ENCODE peak calls at places on chromosomes 6 and 20, in eight cellular contexts. One of them, this sample, is unnamed.
A peak's percentile ranks its signal among the peaks of the same experiment; 100 is the strongest.

GRCh38 chr6:55449219-55449618 is 122.0 kb downstream of the GFRAL start:
- DNase-seq in WERI-Rb-1: peak; percentile 27
- DNase-seq in fibroblast of lung: no peak
- DNase-seq in brain microvascular endothelial cell: no peak
- DNase-seq in body of pancreas: no peak
- DNase-seq in HL-60: no peak
- DNase-seq in AG04450: no peak
- DNase-seq in MM.1S: no peak
- DNase-seq in this sample: no peak

GRCh38 chr6:22413681-22414305 is 117.0 kb upstream of the PRL start:
- DNase-seq in WERI-Rb-1: no peak
- DNase-seq in fibroblast of lung: peak; percentile 70
- DNase-seq in brain microvascular endothelial cell: peak; percentile 28
- DNase-seq in body of pancreas: no peak
- DNase-seq in HL-60: no peak
- DNase-seq in AG04450: no peak
- DNase-seq in MM.1S: no peak
- DNase-seq in this sample: no peak

GRCh38 chr6:21933351-21933750 is 339.8 kb downstream of the SOX4 start:
- DNase-seq in WERI-Rb-1: no peak
- DNase-seq in fibroblast of lung: no peak
- DNase-seq in brain microvascular endothelial cell: no peak
- DNase-seq in body of pancreas: no peak
- DNase-seq in HL-60: no peak
- DNase-seq in AG04450: no peak
- DNase-seq in MM.1S: no peak
- DNase-seq in this sample: no peak

GRCh38 chr6:152270301-152270925 is 366.7 kb downstream of the SYNE1 start:
- DNase-seq in WERI-Rb-1: no peak
- DNase-seq in fibroblast of lung: peak; percentile 78
- DNase-seq in brain microvascular endothelial cell: peak; percentile 38
- DNase-seq in body of pancreas: no peak
- DNase-seq in HL-60: no peak
- DNase-seq in AG04450: no peak
- DNase-seq in MM.1S: no peak
- DNase-seq in this sample: peak; percentile 50

GRCh38 chr6:40977085-40977484 is 61.9 kb downstream of the UNC5CL start:
- DNase-seq in WERI-Rb-1: no peak
- DNase-seq in fibroblast of lung: no peak
- DNase-seq in brain microvascular endothelial cell: no peak
- DNase-seq in body of pancreas: no peak
- DNase-seq in HL-60: no peak
- DNase-seq in AG04450: no peak
- DNase-seq in MM.1S: no peak
- DNase-seq in this sample: no peak

GRCh38 chr6:157684620-157685299 is 138.3 kb upstream of the SNX9 start:
- DNase-seq in WERI-Rb-1: no peak
- DNase-seq in fibroblast of lung: no peak
- DNase-seq in brain microvascular endothelial cell: no peak
- DNase-seq in body of pancreas: no peak
- DNase-seq in HL-60: no peak
- DNase-seq in AG04450: no peak
- DNase-seq in MM.1S: no peak
- DNase-seq in this sample: no peak

GRCh38 chr6:133130863-133131262 is 110.3 kb upstream of the EYA4 start:
- DNase-seq in WERI-Rb-1: no peak
- DNase-seq in fibroblast of lung: peak; percentile 84
- DNase-seq in brain microvascular endothelial cell: no peak
- DNase-seq in body of pancreas: peak; percentile 53
- DNase-seq in HL-60: no peak
- DNase-seq in AG04450: peak; percentile 8
- DNase-seq in MM.1S: no peak
- DNase-seq in this sample: peak; percentile 29

GRCh38 chr6:137216106-137216505 is 3.1 kb downstream of the IFNGR1 start:
- DNase-seq in WERI-Rb-1: no peak
- DNase-seq in fibroblast of lung: no peak
- DNase-seq in brain microvascular endothelial cell: no peak
- DNase-seq in body of pancreas: no peak
- DNase-seq in HL-60: no peak
- DNase-seq in AG04450: no peak
- DNase-seq in MM.1S: no peak
- DNase-seq in this sample: peak; percentile 88

GRCh38 chr20:58870293-58871014 is 17.9 kb downstream of the GNAS start:
- DNase-seq in WERI-Rb-1: peak; percentile 76
- DNase-seq in fibroblast of lung: no peak
- DNase-seq in brain microvascular endothelial cell: peak; percentile 49
- DNase-seq in body of pancreas: peak; percentile 84
- DNase-seq in HL-60: peak; percentile 37
- DNase-seq in AG04450: no peak
- DNase-seq in MM.1S: peak; percentile 54
- DNase-seq in this sample: no peak

GRCh38 chr20:1204547-1204946 is 1.3 kb downstream of the C20orf202 start:
- DNase-seq in WERI-Rb-1: no peak
- DNase-seq in fibroblast of lung: no peak
- DNase-seq in brain microvascular endothelial cell: no peak
- DNase-seq in body of pancreas: no peak
- DNase-seq in HL-60: no peak
- DNase-seq in AG04450: no peak
- DNase-seq in MM.1S: no peak
- DNase-seq in this sample: no peak

GRCh38 chr20:45306431-45306982 is at the start of gene RBPJL:
- DNase-seq in WERI-Rb-1: no peak
- DNase-seq in fibroblast of lung: no peak
- DNase-seq in brain microvascular endothelial cell: no peak
- DNase-seq in body of pancreas: peak; percentile 94
- DNase-seq in HL-60: no peak
- DNase-seq in AG04450: no peak
- DNase-seq in MM.1S: no peak
- DNase-seq in this sample: peak; percentile 93

GRCh38 chr20:51597389-51598231 is 55.1 kb upstream of the NFATC2 start:
- DNase-seq in WERI-Rb-1: no peak
- DNase-seq in fibroblast of lung: no peak
- DNase-seq in brain microvascular endothelial cell: no peak
- DNase-seq in body of pancreas: no peak
- DNase-seq in HL-60: no peak
- DNase-seq in AG04450: no peak
- DNase-seq in MM.1S: no peak
- DNase-seq in this sample: peak; percentile 44

GRCh38 chr6:93568169-93568568 is 148.8 kb upstream of the EPHA7 start:
- DNase-seq in WERI-Rb-1: no peak
- DNase-seq in fibroblast of lung: no peak
- DNase-seq in brain microvascular endothelial cell: no peak
- DNase-seq in body of pancreas: no peak
- DNase-seq in HL-60: no peak
- DNase-seq in AG04450: no peak
- DNase-seq in MM.1S: no peak
- DNase-seq in this sample: no peak

GRCh38 chr20:2558581-2559301 is 22.4 kb downstream of the TMC2 start:
- DNase-seq in WERI-Rb-1: no peak
- DNase-seq in fibroblast of lung: peak; percentile 1
- DNase-seq in brain microvascular endothelial cell: no peak
- DNase-seq in body of pancreas: peak; percentile 27
- DNase-seq in HL-60: no peak
- DNase-seq in AG04450: no peak
- DNase-seq in MM.1S: no peak
- DNase-seq in this sample: peak; percentile 77

GRCh38 chr6:44642870-44643522 is 255.5 kb downstream of the CDC5L start:
- DNase-seq in WERI-Rb-1: no peak
- DNase-seq in fibroblast of lung: peak; percentile 66
- DNase-seq in brain microvascular endothelial cell: peak; percentile 48
- DNase-seq in body of pancreas: no peak
- DNase-seq in HL-60: no peak
- DNase-seq in AG04450: no peak
- DNase-seq in MM.1S: no peak
- DNase-seq in this sample: no peak

GRCh38 chr6:87722831-87723726 is 21.0 kb upstream of the AKIRIN2 start:
- DNase-seq in WERI-Rb-1: no peak
- DNase-seq in fibroblast of lung: peak; percentile 97
- DNase-seq in brain microvascular endothelial cell: peak; percentile 84
- DNase-seq in body of pancreas: peak; percentile 88
- DNase-seq in HL-60: peak; percentile 62
- DNase-seq in AG04450: peak; percentile 85
- DNase-seq in MM.1S: peak; percentile 85
- DNase-seq in this sample: peak; percentile 87

GRCh38 chr20:53578492-53579222 is 15.0 kb downstream of the ZNF217 start:
- DNase-seq in WERI-Rb-1: peak; percentile 36
- DNase-seq in fibroblast of lung: peak; percentile 78
- DNase-seq in brain microvascular endothelial cell: peak; percentile 86
- DNase-seq in body of pancreas: peak; percentile 71
- DNase-seq in HL-60: peak; percentile 85
- DNase-seq in AG04450: peak; percentile 77
- DNase-seq in MM.1S: peak; percentile 88
- DNase-seq in this sample: peak; percentile 69

GRCh38 chr6:33091957-33092356 is 16.2 kb downstream of the HLA-DPB1 start:
- DNase-seq in WERI-Rb-1: peak; percentile 67
- DNase-seq in fibroblast of lung: no peak
- DNase-seq in brain microvascular endothelial cell: no peak
- DNase-seq in body of pancreas: peak; percentile 42
- DNase-seq in HL-60: peak; percentile 34
- DNase-seq in AG04450: no peak
- DNase-seq in MM.1S: peak; percentile 46
- DNase-seq in this sample: no peak

GRCh38 chr6:149717255-149717587 is 680 bp downstream of the LATS1 start:
- DNase-seq in WERI-Rb-1: no peak
- DNase-seq in fibroblast of lung: no peak
- DNase-seq in brain microvascular endothelial cell: no peak
- DNase-seq in body of pancreas: no peak
- DNase-seq in HL-60: no peak
- DNase-seq in AG04450: no peak
- DNase-seq in MM.1S: no peak
- DNase-seq in this sample: no peak

GRCh38 chr6:149717588-149718458 is at the start of gene LATS1:
- DNase-seq in WERI-Rb-1: peak; percentile 87
- DNase-seq in fibroblast of lung: peak; percentile 83
- DNase-seq in brain microvascular endothelial cell: peak; percentile 70
- DNase-seq in body of pancreas: peak; percentile 95
- DNase-seq in HL-60: peak; percentile 90
- DNase-seq in AG04450: peak; percentile 33
- DNase-seq in MM.1S: peak; percentile 72
- DNase-seq in this sample: peak; percentile 94

GRCh38 chr6:149714442-149714841 is 3.5 kb downstream of the LATS1 start:
- DNase-seq in WERI-Rb-1: no peak
- DNase-seq in fibroblast of lung: no peak
- DNase-seq in brain microvascular endothelial cell: no peak
- DNase-seq in body of pancreas: no peak
- DNase-seq in HL-60: no peak
- DNase-seq in AG04450: no peak
- DNase-seq in MM.1S: no peak
- DNase-seq in this sample: no peak

GRCh38 chr6:149716181-149716580 is 1.7 kb downstream of the LATS1 start:
- DNase-seq in WERI-Rb-1: no peak
- DNase-seq in fibroblast of lung: no peak
- DNase-seq in brain microvascular endothelial cell: no peak
- DNase-seq in body of pancreas: no peak
- DNase-seq in HL-60: no peak
- DNase-seq in AG04450: no peak
- DNase-seq in MM.1S: peak; percentile 22
- DNase-seq in this sample: no peak

GRCh38 chr6:149716584-149716983 is 1.3 kb downstream of the LATS1 start:
- DNase-seq in WERI-Rb-1: no peak
- DNase-seq in fibroblast of lung: peak; percentile 39
- DNase-seq in brain microvascular endothelial cell: no peak
- DNase-seq in body of pancreas: no peak
- DNase-seq in HL-60: no peak
- DNase-seq in AG04450: no peak
- DNase-seq in MM.1S: no peak
- DNase-seq in this sample: peak; percentile 61
- H3K27ac ChIP-seq in WERI-Rb-1: no peak overlapping the region
- H3K27ac ChIP-seq in fibroblast of lung: peak overlapping the region; percentile 93
- H3K27ac ChIP-seq in brain microvascular endothelial cell: no peak overlapping the region
- H3K27ac ChIP-seq in body of pancreas: no peak overlapping the region
- H3K27ac ChIP-seq in HL-60: peak overlapping the region; percentile 98
- H3K27ac ChIP-seq in AG04450: no peak overlapping the region
- H3K27ac ChIP-seq in MM.1S: no peak overlapping the region
- H3K27ac ChIP-seq in this sample: peak overlapping the region; percentile 92

DNA sequence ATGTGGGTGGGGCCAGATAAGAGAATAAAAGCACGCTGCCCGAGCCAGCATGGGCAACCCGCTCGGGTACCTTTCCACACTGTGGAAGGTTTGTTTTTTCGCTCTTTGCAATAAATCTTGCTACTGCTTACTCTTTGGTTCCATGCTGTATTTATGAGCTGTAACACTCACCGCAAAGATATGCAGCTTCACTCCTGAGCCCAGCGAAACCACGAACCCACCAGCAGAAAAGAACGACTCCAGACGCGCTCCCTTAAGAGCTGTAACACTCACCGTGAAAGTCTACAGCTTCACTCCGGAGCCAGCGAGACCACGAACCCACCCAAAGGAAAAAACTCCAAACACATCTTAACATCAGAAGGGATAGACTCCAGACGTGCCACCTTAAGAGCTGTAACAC is 76.7 kb downstream of the TFAP2A start:
- DNase-seq in WERI-Rb-1: no peak
- DNase-seq in fibroblast of lung: peak; percentile 37
- DNase-seq in brain microvascular endothelial cell: no peak
- DNase-seq in body of pancreas: no peak
- DNase-seq in HL-60: no peak
- DNase-seq in AG04450: no peak
- DNase-seq in MM.1S: no peak
- DNase-seq in this sample: no peak
- TF ChIP-seq CTCF in WERI-Rb-1: no peak
- TF ChIP-seq CTCF in fibroblast of lung: no peak
- TF ChIP-seq CTCF in brain microvascular endothelial cell: no peak
- TF ChIP-seq CTCF in body of pancreas: no peak
- TF ChIP-seq CTCF in HL-60: no peak
- TF ChIP-seq CTCF in AG04450: no peak
- TF ChIP-seq CTCF in MM.1S: no peak
- TF ChIP-seq CTCF in this sample: no peak

GRCh38 chr6:104951677-104952076 is 5.2 kb upstream of the LIN28B start:
- DNase-seq in WERI-Rb-1: no peak
- DNase-seq in fibroblast of lung: no peak
- DNase-seq in brain microvascular endothelial cell: no peak
- DNase-seq in body of pancreas: no peak
- DNase-seq in HL-60: no peak
- DNase-seq in AG04450: no peak
- DNase-seq in MM.1S: no peak
- DNase-seq in this sample: no peak
- H3K27ac ChIP-seq in WERI-Rb-1: no peak overlapping the region
- H3K27ac ChIP-seq in fibroblast of lung: no peak overlapping the region
- H3K27ac ChIP-seq in brain microvascular endothelial cell: no peak overlapping the region
- H3K27ac ChIP-seq in body of pancreas: no peak overlapping the region
- H3K27ac ChIP-seq in HL-60: no peak overlapping the region
- H3K27ac ChIP-seq in AG04450: no peak overlapping the region
- H3K27ac ChIP-seq in MM.1S: no peak overlapping the region
- H3K27ac ChIP-seq in this sample: no peak overlapping the region

DNA sequence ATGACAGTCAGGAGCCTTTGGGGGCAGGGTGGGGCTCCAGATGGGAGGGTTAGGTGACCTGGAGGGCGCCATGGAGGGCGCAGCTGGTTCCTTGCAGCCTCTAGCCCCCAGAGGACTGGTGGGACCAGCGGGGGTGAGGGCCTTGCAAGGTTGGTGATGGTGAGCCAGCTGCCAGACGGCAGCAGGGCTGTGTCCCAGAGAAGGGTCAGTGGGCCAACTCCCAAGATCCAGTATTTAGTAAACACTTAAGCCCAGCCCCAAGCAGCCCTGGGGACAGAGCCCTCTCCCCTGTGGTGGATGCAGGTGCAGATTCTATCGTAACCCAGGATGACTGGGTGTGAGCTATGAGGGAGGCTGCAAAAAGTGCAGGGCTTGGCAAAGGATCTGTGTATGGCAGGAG is 201.5 kb upstream of the RNF24 start:
- DNase-seq in WERI-Rb-1: peak; percentile 15
- DNase-seq in fibroblast of lung: no peak
- DNase-seq in brain microvascular endothelial cell: no peak
- DNase-seq in body of pancreas: no peak
- DNase-seq in HL-60: no peak
- DNase-seq in AG04450: no peak
- DNase-seq in MM.1S: no peak
- DNase-seq in this sample: no peak
- TF ChIP-seq CTCF in WERI-Rb-1: no peak
- TF ChIP-seq CTCF in fibroblast of lung: no peak
- TF ChIP-seq CTCF in brain microvascular endothelial cell: no peak
- TF ChIP-seq CTCF in body of pancreas: no peak
- TF ChIP-seq CTCF in HL-60: no peak
- TF ChIP-seq CTCF in AG04450: no peak
- TF ChIP-seq CTCF in MM.1S: no peak
- TF ChIP-seq CTCF in this sample: no peak